ENCODE peak calls at places on chromosomes 13 and 19, in nine cellular contexts. E is dorsolateral prefrontal cortex, Q is H7, O is GM03348, S is lower lobe of right lung, J is omental fat pad, B is globus pallidus, G is ureter, R is spleen. D is an unnamed sample.

GRCh38 chr19:4539697-4540581 is at the start of gene LRG1:
- DNase-seq in B (peak; percentile 20), Q (peak; percentile 82), E (no peak), G (peak; percentile 88), O (no peak), J (peak; percentile 41), R (peak; percentile 92), S (peak; percentile 88), D (peak; percentile 30)

GRCh38 chr13:33279898-33280549 is 5.5 kb downstream of the STARD13 start:
- DNase-seq in S (no peak), G (no peak), J (no peak), B (no peak), R (no peak), Q (no peak), O (peak; percentile 27), E (no peak), D (peak; percentile 76)

GRCh38 chr13:77751513-77752456 is 54.3 kb downstream of the SLAIN1 start:
- DNase-seq in J (no peak), R (no peak), B (peak; percentile 83), G (no peak), O (peak; percentile 65), E (no peak), Q (no peak), S (peak; percentile 42), D (peak; percentile 76)

GRCh38 chr13:50845211-50845610 is 1.7 kb upstream of the DLEU7 start:
- DNase-seq in B (no peak), E (no peak), G (no peak), O (no peak), R (no peak), S (no peak), Q (no peak), J (no peak), D (no peak)

GRCh38 chr13:25756916-25757315 is 294.9 kb downstream of the SHISA2 start:
- DNase-seq in Q (peak; percentile 46), G (no peak), R (no peak), E (no peak), J (no peak), S (no peak), B (no peak), O (no peak), D (no peak)

GRCh38 chr19:22606212-22606553 is 27.9 kb upstream of the ZNF492 start:
- DNase-seq in S (no peak), R (no peak), J (no peak), G (no peak), Q (no peak), O (no peak), E (no peak), B (no peak), D (no peak)

GRCh38 chr13:28805193-28805819 is 14.8 kb upstream of the MTUS2 start:
- DNase-seq in S (no peak), B (no peak), O (peak; percentile 27), E (no peak), Q (peak; percentile 66), G (no peak), R (no peak), J (no peak), D (no peak)

GRCh38 chr13:89796196-89796595 is 1551.3 kb upstream of the MIR17HG start:
- DNase-seq in G (no peak), E (no peak), R (no peak), S (no peak), B (no peak), Q (no peak), O (no peak), J (no peak), D (no peak)

GRCh38 chr13:91576590-91576989 is 178.2 kb downstream of the GPC5 start:
- DNase-seq in B (no peak), S (no peak), E (no peak), G (no peak), R (no peak), J (no peak), O (no peak), Q (peak; percentile 8), D (no peak)